ENCODE peak calls at places on chromosome 4, in ten cellular contexts. E is right atrium auricular region; I is stimulated activated CD8-positive, alpha-beta memory T cell treated with anti-CD3 and anti-CD28 coated beads, Interleukin-2, amount 100 ng/mL, for 1 hour; A is fibroblast of the conjunctiva; R is mesothelial cell of epicardium; F is MV-4-11; O is GM23248; M is CD4-positive, CD25-positive, alpha-beta regulatory T cell; Z is GM20000; H is activated CD4-positive, alpha-beta T cell treated with anti-CD3 and anti-CD28 coated beads for 24 hours. N is an unnamed sample.

GRCh38 chr4:37243061-37243460 is 1.5 kb upstream of the NWD2 start:
- DNase-seq in E (no peak), I (no peak), A (no peak), R (no peak), F (no peak), O (no peak), M (no peak), Z (peak), H (no peak), N (no peak)

GRCh38 chr4:15375707-15376106 is 52.1 kb upstream of the C1QTNF7 start:
- DNase-seq in E (no peak), I (no peak), A (no peak), R (no peak), F (peak), O (no peak), M (peak), Z (no peak), H (no peak), N (no peak)

GRCh38 chr4:158754385-158755180 is 14.2 kb upstream of the FNIP2 start:
- DNase-seq in E (no peak), I (no peak), A (no peak), R (no peak), F (no peak), O (peak), M (no peak), Z (no peak), H (no peak), N (no peak)

GRCh38 chr4:131426023-131426758 is 1722.9 kb upstream of the PCDH10 start:
- DNase-seq in E (no peak), I (no peak), A (no peak), R (no peak), F (peak), O (no peak), M (no peak), Z (peak), H (no peak), N (peak)

GRCh38 chr4:71113294-71113693 is 119.8 kb downstream of the DCK start:
- DNase-seq in E (no peak), I (no peak), A (no peak), R (no peak), F (no peak), O (no peak), M (no peak), Z (no peak), H (no peak), N (no peak)

GRCh38 chr4:80424225-80424581 is 88.7 kb downstream of the CFAP299 start:
- DNase-seq in E (no peak), I (no peak), A (no peak), R (no peak), F (no peak), O (no peak), M (no peak), Z (no peak), H (no peak), N (no peak)

GRCh38 chr4:2662598-2662997 is 93.5 kb downstream of the TNIP2 start:
- DNase-seq in E (no peak), I (no peak), A (peak), R (no peak), F (peak), O (peak), M (no peak), Z (no peak), H (no peak), N (no peak)

GRCh38 chr4:4762300-4762699 is 97.2 kb upstream of the MSX1 start:
- DNase-seq in E (no peak), I (no peak), A (no peak), R (no peak), F (no peak), O (no peak), M (no peak), Z (no peak), H (no peak), N (no peak)

GRCh38 chr4:43457866-43458265 is 565.4 kb downstream of the GRXCR1 start:
- DNase-seq in E (no peak), I (no peak), A (no peak), R (no peak), F (no peak), O (peak), M (no peak), Z (no peak), H (no peak), N (no peak)

GRCh38 chr4:33722254-33722653 is 2522.1 kb downstream of the ARAP2 start:
- DNase-seq in E (no peak), I (no peak), A (peak), R (no peak), F (no peak), O (peak), M (no peak), Z (no peak), H (no peak), N (no peak)

GRCh38 chr4:102263024-102263787 is 82.1 kb downstream of the SLC39A8 start:
- DNase-seq in E (no peak), I (no peak), A (peak), R (no peak), F (peak), O (peak), M (peak), Z (peak), H (no peak), N (peak)

GRCh38 chr4:123102897-123103489 is 180.6 kb upstream of the NUDT6 start:
- DNase-seq in E (no peak), I (no peak), A (peak), R (no peak), F (peak), O (peak), M (peak), Z (peak), H (no peak), N (peak)

GRCh38 chr4:98290511-98290910 is 29.3 kb downstream of the RAP1GDS1 start:
- DNase-seq in E (no peak), I (no peak), A (peak), R (no peak), F (no peak), O (peak), M (no peak), Z (no peak), H (no peak), N (no peak)

GRCh38 chr4:150123982-150124670 is 45.9 kb downstream of the DCLK2 start:
- DNase-seq in E (no peak), I (no peak), A (no peak), R (no peak), F (peak), O (no peak), M (no peak), Z (no peak), H (no peak), N (no peak)

GRCh38 chr4:151644625-151645024 is 116.2 kb downstream of the GATB start:
- DNase-seq in E (no peak), I (no peak), A (no peak), R (no peak), F (no peak), O (peak), M (peak), Z (no peak), H (no peak), N (no peak)

GRCh38 chr4:143617994-143618679 is 82.3 kb downstream of the FREM3 start:
- DNase-seq in E (no peak), I (no peak), A (no peak), R (no peak), F (no peak), O (no peak), M (no peak), Z (no peak), H (no peak), N (no peak)

GRCh38 chr4:85761803-85762202 is 286.9 kb downstream of the ARHGAP24 start:
- DNase-seq in E (no peak), I (no peak), A (peak), R (no peak), F (peak), O (peak), M (no peak), Z (no peak), H (no peak), N (no peak)

N was measured in GM13977.